ENCODE peak calls at places on chromosome 1, in seven cellular contexts. L is PC-3, O is PC-9, V is hepatocyte, K is MM.1S, R is HCT116, G is SK-N-SH. W is an unnamed sample.

GRCh38 chr1:198153103-198153502 is 3.7 kb upstream of the NEK7 start:
- DNase-seq in R (no peak), O (no peak), L (peak; percentile 47), K (no peak), G (no peak), V (no peak), W (no peak)

GRCh38 chr1:115865704-115866380 is 24.9 kb upstream of the NHLH2 start:
- DNase-seq in K (no peak), O (no peak), L (no peak), R (no peak), V (no peak), G (no peak), W (no peak)

GRCh38 chr1:89721351-89721750 is 88.4 kb downstream of the LRRC8C start:
- DNase-seq in K (peak; percentile 55), R (no peak), V (no peak), L (peak; percentile 69), O (no peak), G (no peak), W (peak; percentile 43)

GRCh38 chr1:110091791-110092190 is 20.5 kb upstream of the UBL4B start:
- DNase-seq in L (no peak), G (no peak), R (no peak), K (no peak), O (no peak), V (no peak), W (no peak)

GRCh38 chr1:1841575-1841991 is 49.3 kb downstream of the GNB1 start:
- DNase-seq in V (no peak), R (no peak), K (peak; percentile 36), G (no peak), O (no peak), L (no peak), W (peak; percentile 46)

GRCh38 chr1:117826551-117827078 is 102.8 kb downstream of the GDAP2 start:
- DNase-seq in R (peak; percentile 19), K (no peak), L (peak; percentile 97), V (no peak), O (peak; percentile 47), G (peak; percentile 9), W (no peak)

GRCh38 chr1:57082711-57083439 is 117.1 kb upstream of the C8B start:
- DNase-seq in G (no peak), R (no peak), V (no peak), L (no peak), K (no peak), O (no peak), W (no peak)

GRCh38 chr1:1041092-1041503 is 21.2 kb downstream of the AGRN start:
- DNase-seq in V (no peak), K (no peak), G (no peak), R (no peak), L (no peak), O (no peak), W (no peak)

GRCh38 chr1:199510314-199510713 is 517.2 kb upstream of the NR5A2 start:
- DNase-seq in L (no peak), O (no peak), V (no peak), K (no peak), R (no peak), G (no peak), W (no peak)

GRCh38 chr1:111201275-111202090 is 1.0 kb upstream of the DENND2D start:
- DNase-seq in L (no peak), K (no peak), G (peak; percentile 51), R (no peak), V (no peak), O (no peak), W (no peak)

GRCh38 chr1:98145655-98146054 is 224.8 kb upstream of the DPYD start:
- DNase-seq in K (no peak), G (no peak), O (no peak), L (no peak), V (no peak), R (no peak), W (no peak)

GRCh38 chr1:233261206-233261605 is 34.3 kb downstream of the PCNX2 start:
- DNase-seq in L (peak; percentile 76), V (peak; percentile 28), K (no peak), R (peak; percentile 34), G (no peak), O (no peak), W (no peak)

GRCh38 chr1:175591083-175591743 is 152.2 kb downstream of the TNR start:
- DNase-seq in R (no peak), L (no peak), O (no peak), G (peak; percentile 52), K (no peak), V (no peak), W (no peak)

GRCh38 chr1:206890690-206891089 is 6.6 kb upstream of the IL24 start:
- DNase-seq in R (no peak), K (no peak), L (peak; percentile 96), O (no peak), G (no peak), V (no peak), W (no peak)

GRCh38 chr1:51916587-51917405 is 38.3 kb upstream of the NRDC start:
- DNase-seq in O (no peak), R (no peak), L (peak; percentile 43), V (no peak), G (peak; percentile 31), K (no peak), W (no peak)

GRCh38 chr1:64948216-64948615 is 18.1 kb downstream of the JAK1 start:
- DNase-seq in R (no peak), L (no peak), K (no peak), G (no peak), O (no peak), V (no peak), W (no peak)

GRCh38 chr1:178310685-178311105 is 186.1 kb downstream of the CLEC20A start:
- DNase-seq in V (peak; percentile 74), O (peak; percentile 15), R (peak; percentile 64), L (peak; percentile 85), K (peak; percentile 83), G (peak; percentile 50), W (peak; percentile 70)

GRCh38 chr1:181607524-181607923 is 124.2 kb downstream of the CACNA1E start:
- DNase-seq in R (no peak), L (no peak), G (no peak), O (no peak), V (no peak), K (no peak), W (no peak)
- H3K9me2 ChIP-seq in R (no peaks in the 10 kb centered on the region), L (no peaks in the 10 kb centered on the region), G (no peaks in the 10 kb centered on the region), O (no peaks in the 10 kb centered on the region), V (no peaks in the 10 kb centered on the region), K (no peaks in the 10 kb centered on the region), W (no peaks in the 10 kb centered on the region)

GRCh38 chr1:240737761-240738265 is 125.9 kb upstream of the GREM2 start:
- DNase-seq in R (no peak), L (no peak), V (no peak), K (no peak), O (no peak), G (no peak), W (no peak)

GRCh38 chr1:240739754-240740153 is 127.8 kb upstream of the GREM2 start:
- DNase-seq in O (no peak), G (no peak), V (no peak), R (no peak), L (no peak), K (no peak), W (no peak)

GRCh38 chr1:240737268-240737667 is 125.3 kb upstream of the GREM2 start:
- DNase-seq in L (peak; percentile 82), V (no peak), O (no peak), G (no peak), R (no peak), K (no peak), W (no peak)

GRCh38 chr1:240743696-240744095 is 131.7 kb upstream of the GREM2 start:
- DNase-seq in V (no peak), G (no peak), R (no peak), O (no peak), K (no peak), L (no peak), W (no peak)

DNA sequence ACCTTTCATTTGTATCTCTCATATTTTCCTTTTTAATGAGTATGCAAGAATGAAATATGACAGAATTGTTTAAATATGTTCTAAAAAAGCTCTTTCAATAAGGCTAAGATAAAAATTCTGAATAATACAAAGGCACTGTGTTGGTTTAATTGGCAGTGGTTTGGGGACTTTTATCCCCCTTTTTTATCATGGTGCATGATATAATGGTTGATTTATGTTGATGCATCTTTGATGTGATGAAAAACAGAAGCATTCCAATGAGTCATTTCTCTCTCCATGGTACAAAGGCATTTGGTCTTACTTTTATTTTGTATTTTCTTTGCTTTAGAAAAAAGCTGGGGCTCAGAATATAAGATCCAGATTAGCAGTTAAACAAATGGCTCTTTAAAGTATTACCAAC is 127.2 kb upstream of the GREM2 start:
- DNase-seq in L (peak; percentile 34), K (no peak), O (no peak), G (no peak), V (no peak), R (no peak), W (no peak)
- H3K4me3 ChIP-seq in L (no peak overlapping the region), K (no peak overlapping the region), O (no peak overlapping the region), G (no peak overlapping the region), V (no peak overlapping the region), R (no peak overlapping the region), W (no peak overlapping the region)

GRCh38 chr1:114043548-114043947 is 64.3 kb downstream of the OLFML3 start:
- DNase-seq in R (no peak), K (no peak), G (no peak), V (no peak), L (no peak), O (no peak), W (no peak)
- H3K9me2 ChIP-seq in R (no peaks in the 10 kb centered on the region), K (no peaks in the 10 kb centered on the region), G (no peaks in the 10 kb centered on the region), V (no peaks in the 10 kb centered on the region), L (no peaks in the 10 kb centered on the region), O (no peaks in the 10 kb centered on the region), W (no peaks in the 10 kb centered on the region)

GRCh38 chr1:23867953-23868847 is at the start of gene FUCA1:
- DNase-seq in L (peak; percentile 98), O (peak; percentile 93), K (peak; percentile 96), V (peak; percentile 98), G (peak; percentile 98), R (peak; percentile 90), W (peak; percentile 97)
- H3K4me3 ChIP-seq in L (peak within 1 kb of the TSS; percentile 82), O (peak within 1 kb of the TSS; percentile 64), K (peak within 1 kb of the TSS; percentile 69), V (peak within 1 kb of the TSS; percentile 55), G (peak within 1 kb of the TSS; percentile 75), R (peak within 1 kb of the TSS; percentile 83), W (peak within 1 kb of the TSS; percentile 74)

GRCh38 chr1:5430911-5431310 is 561.3 kb downstream of the NPHP4 start:
- DNase-seq in L (no peak), R (no peak), O (no peak), G (no peak), K (no peak), V (peak; percentile 24), W (no peak)

GRCh38 chr1:5432436-5432835 is 559.8 kb downstream of the NPHP4 start:
- DNase-seq in L (no peak), G (no peak), K (no peak), V (no peak), R (no peak), O (no peak), W (no peak)

GRCh38 chr1:5436808-5437207 is 555.4 kb downstream of the NPHP4 start:
- DNase-seq in V (no peak), O (no peak), K (no peak), G (no peak), R (no peak), L (no peak), W (no peak)
- H3K9me2 ChIP-seq in V (no peaks in the 10 kb centered on the region), O (no peaks in the 10 kb centered on the region), K (no peaks in the 10 kb centered on the region), G (no peaks in the 10 kb centered on the region), R (no peaks in the 10 kb centered on the region), L (no peaks in the 10 kb centered on the region), W (no peaks in the 10 kb centered on the region)

W was measured in OCI-LY7.